ENCODE peak calls at places on chromosome 5, in seven cellular contexts. M is activated CD4-positive, alpha-beta T cell treated with anti-CD3 and anti-CD28 coated beads for 24 hours; N is Calu3; Y is EL; G is NCI-H1417; W is HTR-8/SVneo; Z is neural crest cell. I is an unnamed sample.

GRCh38 chr5:173456751-173457171 is 128.5 kb upstream of the STC2 start:
- DNase-seq in M (no peak), N (no peak), Y (peak; percentile 98), G (no peak), W (peak; percentile 50), Z (no peak), I (no peak)

GRCh38 chr5:27472000-27472763 is 433.8 kb upstream of the CDH9 start:
- DNase-seq in M (no peak), N (peak; percentile 2), Y (peak; percentile 8), G (peak; percentile 8), W (no peak), Z (peak; percentile 21), I (no peak)

GRCh38 chr5:102049517-102049916 is 246.6 kb downstream of the SLCO4C1 start:
- DNase-seq in M (no peak), N (no peak), Y (no peak), G (peak; percentile 46), W (no peak), Z (no peak), I (no peak)

GRCh38 chr5:128799945-128800344 is 165.3 kb upstream of the SLC27A6 start:
- DNase-seq in M (no peak), N (no peak), Y (no peak), G (no peak), W (no peak), Z (no peak), I (no peak)

GRCh38 chr5:2905741-2906140 is 154.3 kb upstream of the IRX2 start:
- DNase-seq in M (no peak), N (no peak), Y (no peak), G (no peak), W (no peak), Z (no peak), I (no peak)

GRCh38 chr5:93995126-93995621 is 253.8 kb upstream of the POU5F2 start:
- DNase-seq in M (no peak), N (no peak), Y (peak; percentile 34), G (no peak), W (no peak), Z (no peak), I (no peak)

GRCh38 chr5:32810812-32811211 is 99.7 kb downstream of the NPR3 start:
- DNase-seq in M (no peak), N (no peak), Y (peak; percentile 87), G (no peak), W (peak; percentile 21), Z (no peak), I (no peak)

GRCh38 chr5:178058321-178059012 is 54.9 kb upstream of the N4BP3 start:
- DNase-seq in M (no peak), N (no peak), Y (no peak), G (peak; percentile 45), W (no peak), Z (no peak), I (no peak)

GRCh38 chr5:65100846-65101678 is 332.3 kb downstream of the CWC27 start:
- DNase-seq in M (no peak), N (peak; percentile 71), Y (peak; percentile 83), G (peak; percentile 35), W (peak; percentile 80), Z (peak; percentile 20), I (peak; percentile 61)

GRCh38 chr5:78809444-78809843 is 160.9 kb upstream of the LHFPL2 start:
- DNase-seq in M (no peak), N (no peak), Y (no peak), G (no peak), W (no peak), Z (no peak), I (no peak)

GRCh38 chr5:115313632-115314031 is 17.2 kb upstream of the CCDC112 start:
- DNase-seq in M (no peak), N (no peak), Y (no peak), G (no peak), W (no peak), Z (no peak), I (no peak)

GRCh38 chr5:122478741-122479459 is 166.9 kb downstream of the SNCAIP start:
- DNase-seq in M (no peak), N (peak; percentile 54), Y (peak; percentile 10), G (no peak), W (no peak), Z (no peak), I (no peak)

GRCh38 chr5:91556-92263 is at the start of gene PLEKHG4B:
- DNase-seq in M (no peak), N (no peak), Y (peak; percentile 47), G (no peak), W (peak; percentile 72), Z (peak; percentile 65), I (peak; percentile 80)

GRCh38 chr5:141420855-141421488 is at the start of gene PCDHGA11:
- DNase-seq in M (no peak), N (no peak), Y (peak; percentile 65), G (no peak), W (no peak), Z (no peak), I (peak; percentile 69)

GRCh38 chr5:73264626-73265025 is 91.6 kb downstream of the TMEM174 start:
- DNase-seq in M (no peak), N (no peak), Y (no peak), G (no peak), W (no peak), Z (no peak), I (no peak)

GRCh38 chr5:178241688-178242231 is 9.2 kb upstream of the PHYKPL start:
- DNase-seq in M (no peak), N (no peak), Y (no peak), G (no peak), W (no peak), Z (no peak), I (no peak)

GRCh38 chr5:127519527-127519926 is 2.1 kb downstream of the PRRC1 start:
- DNase-seq in M (no peak), N (no peak), Y (peak; percentile 4), G (no peak), W (no peak), Z (no peak), I (no peak)